ENCODE peak calls at places on chromosomes 2 and 18, in four cellular contexts. R is HFFc6, N is B cell, T is GM12865. Q is an unnamed sample.

GRCh38 chr18:41967680-41968079 is 12.6 kb downstream of the PIK3C3 start:
- DNase-seq in R (no peak), N (no peak), T (no peak), Q (no peak)

GRCh38 chr2:42503291-42503690 is 9.5 kb upstream of the KCNG3 start:
- DNase-seq in R (no peak), N (no peak), T (no peak), Q (no peak)

GRCh38 chr2:223930002-223930976 is 14.8 kb downstream of the WDFY1 start:
- DNase-seq in R (no peak), N (no peak), T (no peak), Q (no peak)

GRCh38 chr2:105325389-105325963 is 4.1 kb downstream of the TGFBRAP1 start:
- DNase-seq in R (peak; percentile 76), N (no peak), T (no peak), Q (no peak)

GRCh38 chr2:220029013-220029412 is 401.6 kb downstream of the SLC4A3 start:
- DNase-seq in R (no peak), N (no peak), T (no peak), Q (no peak)

GRCh38 chr2:234286956-234287355 is 209.9 kb downstream of the ARL4C start:
- DNase-seq in R (no peak), N (no peak), T (no peak), Q (no peak)

GRCh38 chr2:157194844-157195243 is 62.7 kb upstream of the GALNT5 start:
- DNase-seq in R (peak; percentile 10), N (no peak), T (no peak), Q (no peak)

GRCh38 chr2:11292464-11293255 is 51.8 kb downstream of the ROCK2 start:
- DNase-seq in R (no peak), N (no peak), T (no peak), Q (no peak)

GRCh38 chr2:227407601-227408089 is 19.9 kb upstream of the SCYGR1 start:
- DNase-seq in R (peak; percentile 2), N (no peak), T (no peak), Q (no peak)
- TF ChIP-seq CTCF in R (no peak), N (no peak), T (no peak), Q (no peak)

DNA sequence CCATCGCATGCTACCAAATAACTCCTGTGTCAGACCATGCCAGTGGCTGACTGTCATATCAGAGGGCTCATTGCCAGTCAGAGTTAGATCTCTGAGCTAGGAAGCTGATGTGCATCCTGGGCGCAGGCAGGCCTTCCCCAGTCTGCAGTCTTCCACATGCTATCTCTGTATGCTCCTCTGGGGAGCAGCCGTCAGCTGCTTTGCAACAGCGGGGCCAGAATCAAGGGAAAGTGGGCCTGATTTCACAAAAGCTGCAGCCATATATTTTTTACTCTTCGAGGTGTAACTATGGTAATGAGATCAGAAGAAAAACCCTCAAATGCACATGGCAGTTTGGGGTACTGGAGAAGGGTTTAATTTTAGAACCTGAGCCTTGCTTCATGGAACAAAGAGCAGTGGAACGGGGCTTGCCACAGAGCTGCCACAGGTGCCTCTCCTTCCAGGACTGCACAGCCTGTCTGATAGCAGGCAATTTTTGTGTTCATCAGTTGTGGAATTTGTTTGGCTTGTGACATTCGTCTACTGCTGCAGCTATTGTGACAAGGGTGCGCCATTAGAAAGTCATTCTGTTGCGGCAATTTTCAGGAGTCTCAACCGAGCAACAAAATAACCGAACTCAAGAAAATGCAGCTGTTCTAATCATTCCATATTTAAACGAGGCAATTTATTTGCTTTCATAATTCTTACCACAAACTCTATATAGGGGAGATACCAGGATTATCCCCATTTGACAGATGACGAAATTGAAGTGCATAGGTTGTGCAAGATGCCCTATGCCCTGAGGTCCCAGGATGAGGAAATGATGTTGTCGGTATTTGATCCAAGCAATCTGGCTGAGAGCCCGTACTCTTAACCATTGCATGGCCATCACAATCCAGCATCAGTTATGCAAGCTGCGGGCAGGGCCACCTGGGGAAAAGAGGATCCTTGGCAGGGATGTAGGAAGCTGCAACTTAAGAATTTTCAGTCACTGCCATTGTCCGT is 109.6 kb upstream of the CYRIA start:
- DNase-seq in R (no peak), N (no peak), T (no peak), Q (no peak)
- TF ChIP-seq CTCF in R (no peak), N (no peak), T (no peak), Q (no peak)

GRCh38 chr2:63695583-63695982 is 106.8 kb downstream of the MDH1 start:
- DNase-seq in R (no peak), N (no peak), T (no peak), Q (no peak)

GRCh38 chr2:63696496-63696895 is 107.7 kb downstream of the MDH1 start:
- DNase-seq in R (no peak), N (no peak), T (no peak), Q (no peak)

GRCh38 chr2:63697160-63697559 is 108.4 kb downstream of the MDH1 start:
- DNase-seq in R (no peak), N (no peak), T (no peak), Q (no peak)

DNA sequence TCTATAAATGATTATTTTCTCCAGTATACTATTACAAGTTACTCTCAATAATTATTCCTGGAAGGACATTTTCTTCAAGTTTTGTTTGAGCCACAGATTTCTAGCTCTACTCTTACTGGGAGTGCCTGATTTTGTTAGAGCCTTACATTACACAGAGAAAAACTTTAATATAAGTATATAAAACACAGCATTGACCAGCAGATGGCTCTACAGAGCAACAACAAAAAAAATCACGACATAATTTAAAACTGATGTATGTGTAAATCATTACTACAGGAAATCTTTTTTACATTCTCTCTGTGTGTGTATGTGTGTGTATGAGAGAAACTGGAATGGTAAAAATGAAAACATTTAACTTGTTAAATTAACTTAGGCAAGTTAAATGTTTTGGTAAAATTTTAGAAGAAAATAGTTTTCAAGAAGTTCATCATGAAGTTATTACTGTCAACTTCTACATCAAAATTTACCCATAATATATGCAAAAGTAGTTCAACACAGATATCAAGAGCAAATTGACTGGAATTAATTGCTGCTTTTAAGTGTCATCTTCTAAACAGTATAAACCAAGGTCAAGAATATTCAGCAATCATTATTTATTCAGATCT is 103.3 kb downstream of the MDH1 start:
- DNase-seq in R (peak; percentile 44), N (peak; percentile 48), T (peak; percentile 54), Q (peak; percentile 48)
- TF ChIP-seq CTCF in R (peak; percentile 86), N (peak; percentile 68), T (peak; percentile 32), Q (peak; percentile 50)

GRCh38 chr2:137706786-137707613 is 257.3 kb upstream of the HNMT start:
- DNase-seq in R (no peak), N (no peak), T (no peak), Q (no peak)

GRCh38 chr2:137708311-137708710 is 256.0 kb upstream of the HNMT start:
- DNase-seq in R (no peak), N (no peak), T (no peak), Q (no peak)

GRCh38 chr2:137700681-137701080 is 263.6 kb upstream of the HNMT start:
- DNase-seq in R (no peak), N (no peak), T (no peak), Q (no peak)

DNA sequence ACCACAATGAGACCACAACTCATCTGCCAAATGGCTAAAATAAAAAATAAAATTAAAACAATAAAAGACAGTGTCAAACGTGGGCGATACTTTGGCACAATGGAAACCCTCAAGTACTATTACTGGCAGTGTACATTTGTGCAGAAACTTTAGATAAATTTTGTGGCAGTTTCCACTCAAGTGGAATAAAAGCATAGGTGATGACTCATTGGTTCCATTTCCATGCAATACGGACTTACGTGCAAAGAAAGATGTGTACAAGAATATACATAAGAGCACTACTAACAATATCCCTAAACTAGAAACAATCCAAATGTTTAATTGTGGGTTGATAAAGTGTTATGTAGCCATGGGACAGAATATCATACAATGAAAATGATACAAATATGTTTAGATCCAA is 259.0 kb upstream of the HNMT start:
- DNase-seq in R (no peak), N (no peak), T (no peak), Q (no peak)
- TF ChIP-seq CTCF in R (no peak), N (no peak), T (no peak), Q (no peak)

GRCh38 chr2:27249891-27250651 is 12.8 kb downstream of the SLC30A3 start:
- DNase-seq in R (peak; percentile 11), N (peak; percentile 54), T (peak; percentile 69), Q (peak; percentile 82)
- TF ChIP-seq CTCF in R (peak; percentile 77), N (peak; percentile 51), T (peak; percentile 85), Q (peak; percentile 86)

GRCh38 chr2:113305146-113305545 is 26.4 kb upstream of the PAX8 start:
- DNase-seq in R (no peak), N (no peak), T (no peak), Q (no peak)
- TF ChIP-seq CTCF in R (no peak), N (no peak), T (no peak), Q (no peak)

DNA sequence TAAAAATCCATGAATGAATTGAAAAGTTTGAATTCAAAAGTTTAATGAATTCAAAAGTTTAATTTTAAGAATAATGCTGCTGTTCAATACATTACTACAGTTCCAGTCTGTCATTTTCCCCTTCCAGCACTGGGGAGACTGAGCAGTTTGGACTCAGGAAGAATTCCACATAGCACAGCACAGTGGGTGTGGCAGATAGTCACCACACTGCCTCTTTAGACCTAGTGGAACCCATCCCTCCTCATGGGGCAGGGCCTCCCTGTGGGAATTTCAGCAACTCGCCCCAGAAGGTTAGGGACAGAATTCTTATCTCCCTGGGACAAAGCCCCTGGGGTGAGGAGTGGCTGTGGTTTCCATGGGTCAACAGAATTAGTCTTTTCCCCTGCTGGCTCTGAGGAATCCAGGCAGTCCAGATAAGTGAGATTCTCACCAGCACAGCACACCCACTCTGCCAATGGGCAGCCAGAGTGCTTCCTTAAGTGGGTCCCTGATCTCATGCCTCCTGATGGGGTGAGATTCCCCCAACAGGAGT is 442.0 kb upstream of the SYT4 start:
- DNase-seq in R (no peak), N (no peak), T (no peak), Q (no peak)
- TF ChIP-seq CTCF in R (no peak), N (no peak), T (no peak), Q (no peak)

DNA sequence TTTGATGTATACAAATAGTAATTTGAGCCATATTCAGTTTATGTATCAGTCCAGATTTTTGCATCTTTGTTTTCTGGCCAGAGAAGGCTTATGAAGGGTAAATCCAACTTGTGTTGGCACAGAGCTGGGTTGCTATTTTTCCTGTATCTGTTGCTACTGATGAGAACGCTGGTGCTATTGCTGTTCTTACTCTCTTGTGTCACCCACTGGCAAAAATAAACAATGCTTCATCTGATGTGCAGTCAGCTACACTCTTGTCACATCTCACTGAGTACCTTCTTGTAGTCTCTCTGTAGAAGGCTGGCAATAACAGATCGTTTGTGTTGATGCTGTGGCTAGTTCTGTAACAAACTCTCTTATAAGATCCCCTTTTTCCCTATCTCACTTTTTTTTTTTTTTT is 323.4 kb downstream of the CDH19 start:
- DNase-seq in R (no peak), N (no peak), T (no peak), Q (no peak)
- TF ChIP-seq CTCF in R (no peak), N (no peak), T (no peak), Q (no peak)

DNA sequence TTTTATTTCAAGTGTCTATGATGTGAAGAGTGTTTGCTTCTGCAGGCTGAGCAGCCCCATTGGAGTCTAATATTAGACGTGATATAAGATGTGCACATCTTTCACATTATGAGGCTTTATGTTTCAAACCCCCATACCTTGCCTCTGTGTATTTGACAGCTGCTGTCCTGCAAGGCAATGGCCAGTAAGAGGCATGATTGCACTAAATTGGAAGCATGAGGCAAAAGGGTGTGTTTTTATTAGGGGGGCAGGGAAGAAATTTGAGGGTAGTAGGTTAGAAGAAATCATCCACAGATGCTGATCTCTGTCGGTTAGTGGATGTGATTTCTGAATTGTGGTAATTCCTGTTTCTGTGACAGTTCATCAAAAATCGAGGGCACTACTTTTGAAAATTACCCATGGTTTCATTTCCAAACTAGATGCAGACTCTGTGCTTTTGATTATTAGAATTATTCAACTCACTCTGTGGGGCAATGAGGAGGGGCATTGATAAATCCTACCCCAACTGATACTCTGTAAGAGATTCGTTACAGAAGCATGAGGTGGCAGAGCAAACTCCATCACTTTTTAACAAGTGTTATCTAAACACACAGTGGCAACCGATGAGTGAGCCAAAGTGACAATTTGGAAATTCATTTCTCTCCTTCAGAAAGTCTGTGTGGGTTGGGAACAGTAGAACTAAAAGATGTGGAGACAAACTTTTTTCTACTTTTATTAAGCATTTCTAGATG is 452.9 kb downstream of the ARHGAP15 start:
- DNase-seq in R (no peak), N (no peak), T (no peak), Q (no peak)
- TF ChIP-seq CTCF in R (peak; percentile 50), N (no peak), T (no peak), Q (no peak)

Q was measured in GM13977.